ENCODE peak calls at places on chromosomes 6 and 20, in ten cellular contexts. J, N, Y, G, X, F, C, T, H and O are unnamed samples.

GRCh38 chr6:7147051-7147671 is 39.4 kb downstream of the RREB1 start:
- DNase-seq in J (no peak), N (no peak), Y (no peak), G (no peak), X (no peak), F (no peak), C (no peak), T (no peak), H (no peak), O (no peak)

GRCh38 chr6:45724511-45724910 is 291.1 kb downstream of the CLIC5 start:
- DNase-seq in J (peak), N (peak), Y (no peak), G (no peak), X (peak), F (no peak), C (no peak), T (no peak), H (peak), O (no peak)

GRCh38 chr6:17885079-17885478 is 102.4 kb downstream of the KIF13A start:
- DNase-seq in J (peak), N (no peak), Y (no peak), G (no peak), X (no peak), F (no peak), C (no peak), T (no peak), H (no peak), O (no peak)

GRCh38 chr20:21166801-21167200 is 40.9 kb downstream of the KIZ start:
- DNase-seq in J (peak), N (no peak), Y (no peak), G (no peak), X (no peak), F (no peak), C (peak), T (no peak), H (no peak), O (no peak)

GRCh38 chr6:109834131-109834530 is 143.0 kb downstream of the FIG4 start:
- DNase-seq in J (no peak), N (no peak), Y (no peak), G (no peak), X (no peak), F (no peak), C (no peak), T (no peak), H (no peak), O (no peak)

GRCh38 chr6:34671801-34672656 is 24.5 kb downstream of the ILRUN start:
- DNase-seq in J (peak), N (no peak), Y (peak), G (peak), X (no peak), F (no peak), C (peak), T (no peak), H (peak), O (no peak)

GRCh38 chr6:134816780-134817179 is 133.1 kb downstream of the ALDH8A1 start:
- DNase-seq in J (peak), N (no peak), Y (no peak), G (no peak), X (peak), F (no peak), C (no peak), T (no peak), H (no peak), O (no peak)

GRCh38 chr6:43737272-43738081 is 32.5 kb upstream of the VEGFA start:
- DNase-seq in J (no peak), N (no peak), Y (no peak), G (no peak), X (no peak), F (no peak), C (no peak), T (no peak), H (peak), O (no peak)

GRCh38 chr20:5056801-5057599 is 55.7 kb upstream of the SLC23A2 start:
- DNase-seq in J (peak), N (no peak), Y (peak), G (peak), X (peak), F (peak), C (peak), T (no peak), H (peak), O (no peak)

GRCh38 chr20:54132612-54133433 is 41.0 kb downstream of the CYP24A1 start:
- DNase-seq in J (peak), N (no peak), Y (no peak), G (no peak), X (peak), F (no peak), C (no peak), T (no peak), H (peak), O (no peak)

GRCh38 chr6:6834356-6835342 is 246.1 kb downstream of the LY86 start:
- DNase-seq in J (no peak), N (no peak), Y (no peak), G (no peak), X (no peak), F (no peak), C (no peak), T (peak), H (no peak), O (no peak)